ENCODE peak calls at places on chromosomes 5 and 9, in four cellular contexts. R, C, B and Z are unnamed samples.

GRCh38 chr5:54988218-54988617 is 2.8 kb upstream of the ESM1 start:
- DNase-seq in R (no peak), B (no peak), C (no peak), Z (no peak)

GRCh38 chr5:56833325-56833724 is 18.0 kb downstream of the MAP3K1 start:
- DNase-seq in R (no peak), C (no peak), B (no peak), Z (no peak)

GRCh38 chr9:79220666-79221065 is 351.1 kb upstream of the TLE4 start:
- DNase-seq in R (no peak), B (no peak), C (no peak), Z (no peak)

GRCh38 chr5:139457653-139458306 is 4.8 kb downstream of the ECSCR start:
- DNase-seq in B (no peak), R (no peak), C (no peak), Z (no peak)

GRCh38 chr5:157651623-157652376 is 438 bp downstream of the SOX30 start:
- DNase-seq in R (peak; percentile 21), C (no peak), B (no peak), Z (no peak)

GRCh38 chr5:146851133-146851532 is 27.4 kb downstream of the PPP2R2B start:
- DNase-seq in B (no peak), R (no peak), C (no peak), Z (no peak)

GRCh38 chr9:117434568-117434967 is 19.7 kb upstream of the ASTN2 start:
- DNase-seq in R (no peak), B (no peak), C (no peak), Z (no peak)

GRCh38 chr5:116543501-116543900 is 31.1 kb downstream of the SEMA6A start:
- DNase-seq in R (no peak), B (no peak), C (no peak), Z (no peak)

GRCh38 chr5:69268899-69269298 is 34.2 kb downstream of the CDK7 start:
- DNase-seq in R (no peak), C (no peak), B (no peak), Z (no peak)

GRCh38 chr5:113971454-113971853 is 390.4 kb upstream of the KCNN2 start:
- DNase-seq in B (no peak), R (no peak), C (no peak), Z (no peak)

GRCh38 chr9:114030364-114030763 is 47.7 kb downstream of the AMBP start:
- DNase-seq in B (no peak), R (no peak), C (no peak), Z (no peak)
- TF ChIP-seq TARDBP in B (no peak), R (no peak), C (no peak), Z (no peak)

GRCh38 chr5:150672237-150672883 is 11.3 kb downstream of the MYOZ3 start:
- DNase-seq in B (no peak), R (no peak), C (no peak), Z (no peak)

GRCh38 chr5:150672884-150673275 is 11.8 kb downstream of the MYOZ3 start:
- DNase-seq in R (no peak), C (no peak), B (no peak), Z (no peak)

GRCh38 chr5:150671509-150672236 is 10.6 kb downstream of the MYOZ3 start:
- DNase-seq in C (no peak), R (no peak), B (no peak), Z (no peak)

GRCh38 chr5:150670275-150670960 is 9.4 kb downstream of the MYOZ3 start:
- DNase-seq in C (no peak), B (no peak), R (no peak), Z (no peak)

GRCh38 chr5:150670961-150671337 is 9.9 kb downstream of the MYOZ3 start:
- DNase-seq in R (no peak), B (no peak), C (no peak), Z (no peak)
- TF ChIP-seq SP1 in R (no peak), B (no peak), C (no peak), Z (no peak)

GRCh38 chr9:32398207-32398606 is 13.8 kb downstream of the ACO1 start:
- DNase-seq in C (no peak), B (no peak), R (no peak), Z (no peak)

GRCh38 chr9:32399110-32399815 is 14.8 kb downstream of the ACO1 start:
- DNase-seq in C (no peak), B (no peak), R (no peak), Z (no peak)

GRCh38 chr9:32394381-32395049 is 10.1 kb downstream of the ACO1 start:
- DNase-seq in C (no peak), B (no peak), R (no peak), Z (no peak)

GRCh38 chr9:32401471-32401870 is 17.0 kb downstream of the ACO1 start:
- DNase-seq in B (no peak), R (no peak), C (no peak), Z (no peak)

GRCh38 chr9:32395483-32396216 is 11.2 kb downstream of the ACO1 start:
- DNase-seq in R (no peak), B (no peak), C (no peak), Z (no peak)
- TF ChIP-seq TARDBP in R (no peak), B (no peak), C (no peak), Z (no peak)

DNA sequence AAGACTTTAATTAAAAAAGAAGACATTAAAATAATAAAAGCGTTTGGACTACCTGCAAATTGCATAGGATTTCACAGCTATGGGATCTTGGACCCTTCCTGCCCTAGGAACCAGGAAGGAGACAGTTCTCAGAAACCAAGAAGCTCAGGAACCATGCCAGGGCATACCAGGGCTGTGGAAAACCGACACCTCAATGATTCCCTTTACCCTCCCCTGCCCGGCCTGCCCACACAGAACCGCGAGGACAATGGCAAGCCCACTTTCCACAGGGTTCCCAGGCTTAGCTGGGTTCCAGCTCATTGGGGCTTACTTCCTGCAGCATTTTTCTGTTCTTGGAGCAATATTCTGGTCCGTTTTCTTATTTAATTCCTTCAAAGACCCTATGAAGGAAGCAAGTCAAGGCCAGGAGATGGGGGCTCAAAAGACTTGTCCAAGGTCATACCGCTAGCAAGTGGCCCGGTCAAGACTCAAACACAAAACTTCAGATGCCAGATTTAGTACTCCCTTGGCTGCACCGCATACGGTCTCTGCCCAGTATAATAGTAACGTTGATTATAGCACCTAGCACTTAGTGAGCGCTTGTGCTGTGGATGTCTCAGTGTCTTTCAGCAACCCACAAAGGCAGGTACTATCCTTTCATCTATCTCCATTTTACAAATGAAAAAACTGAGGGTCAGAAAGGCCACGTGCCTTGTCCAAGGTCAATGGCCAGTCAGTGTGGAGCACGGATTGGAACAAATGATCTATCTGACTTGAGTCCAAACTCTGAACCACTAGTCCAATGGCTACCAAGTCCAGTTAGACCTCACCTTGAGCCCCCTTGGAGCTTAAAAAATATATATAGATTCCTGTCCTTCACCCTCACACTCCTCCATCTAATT is 6.8 kb downstream of the FAT2 start:
- DNase-seq in B (no peak), C (no peak), R (no peak), Z (no peak)
- TF ChIP-seq SP1 in B (no peak), C (no peak), R (no peak), Z (no peak)

DNA sequence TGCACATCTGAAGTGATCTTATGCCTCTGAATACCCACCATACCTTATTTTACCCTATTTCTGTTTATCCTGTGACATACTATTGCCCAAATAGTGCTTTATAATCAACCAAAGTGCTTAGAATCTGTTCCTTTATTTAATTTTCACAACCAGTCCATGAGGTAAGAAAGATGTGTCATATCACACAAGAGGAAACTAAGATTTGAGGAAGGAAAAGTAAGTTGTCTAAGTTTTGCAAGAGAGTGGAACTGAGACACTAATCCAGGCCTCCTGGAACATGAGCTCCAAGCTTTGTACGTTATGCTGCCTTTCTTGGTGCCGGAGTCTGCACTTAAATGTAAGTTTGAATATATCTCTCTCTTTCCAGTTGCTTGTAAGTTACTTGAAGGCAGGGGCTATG is 17.2 kb downstream of the KDM3B start:
- DNase-seq in R (no peak), C (no peak), B (no peak), Z (no peak)
- TF ChIP-seq TARDBP in R (no peak), C (no peak), B (no peak), Z (no peak)

GRCh38 chr5:39951070-39951469 is 526.3 kb upstream of the DAB2 start:
- DNase-seq in B (no peak), C (no peak), R (no peak), Z (no peak)

GRCh38 chr5:39947657-39948056 is 522.9 kb upstream of the DAB2 start:
- DNase-seq in B (no peak), R (no peak), C (no peak), Z (no peak)

GRCh38 chr5:39943811-39944210 is 519.0 kb upstream of the DAB2 start:
- DNase-seq in B (no peak), C (no peak), R (no peak), Z (no peak)

DNA sequence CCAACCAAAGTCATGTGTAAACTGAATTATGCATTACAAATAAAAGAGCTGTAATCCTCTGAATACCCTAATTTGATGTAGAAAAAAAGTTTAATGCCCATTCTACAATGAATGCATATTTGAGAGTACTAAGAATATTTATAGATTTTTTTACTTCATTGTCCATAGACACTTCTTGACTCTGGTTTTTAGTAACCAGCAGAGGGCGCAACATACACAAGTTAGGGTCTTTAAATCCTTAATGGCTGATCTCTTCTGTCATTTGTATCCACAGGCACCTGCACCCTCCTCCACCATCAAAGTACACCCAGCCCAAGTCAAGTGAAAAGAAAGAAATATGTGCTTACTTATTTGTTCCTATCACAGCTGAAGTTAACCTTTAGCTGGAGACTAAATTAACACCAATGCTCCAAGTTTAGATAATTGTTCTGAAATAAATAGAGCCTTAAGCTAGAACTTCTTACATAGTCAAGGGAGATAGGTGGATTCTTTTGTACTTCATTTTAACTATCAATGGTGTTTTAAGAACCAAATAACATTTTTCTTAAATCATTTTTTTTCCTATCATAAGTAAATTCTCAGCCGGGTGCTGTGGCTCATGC is 524.2 kb upstream of the DAB2 start:
- DNase-seq in C (peak; percentile 68), B (peak; percentile 52), R (peak; percentile 7), Z (peak; percentile 45)
- TF ChIP-seq SP1 in C (no peak), B (no peak), R (no peak), Z (no peak)

DNA sequence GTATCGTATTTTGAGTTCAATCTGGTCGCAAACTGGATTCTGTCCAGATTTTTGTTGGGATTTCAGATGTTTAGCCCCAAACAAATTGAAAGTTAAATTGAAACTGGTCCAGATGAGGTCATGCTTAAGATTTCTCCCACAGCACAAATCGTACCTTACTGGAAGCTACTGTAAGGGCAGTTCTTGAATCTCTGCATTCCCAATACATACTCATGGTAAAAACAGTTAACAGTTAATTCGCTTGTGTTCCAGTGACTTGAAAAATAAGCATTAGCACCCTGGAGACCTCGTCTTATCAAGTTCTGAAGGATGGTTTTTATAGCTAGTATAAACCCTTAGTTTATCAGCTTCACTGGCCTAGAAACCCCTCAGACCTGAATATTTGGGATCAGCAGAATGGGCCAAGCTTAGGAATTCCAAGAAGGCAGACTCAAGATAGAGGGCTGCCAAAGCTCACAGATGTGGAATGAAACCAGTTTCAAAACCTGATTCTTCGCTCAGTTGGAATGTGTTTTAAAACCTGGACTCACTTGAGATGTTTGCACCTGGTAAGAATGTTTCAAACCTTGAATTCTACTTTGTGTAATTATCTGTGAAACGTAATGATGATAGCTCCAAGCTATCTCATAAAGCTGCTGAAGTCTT is 103.6 kb downstream of the C9orf152 start:
- DNase-seq in B (no peak), R (no peak), C (no peak), Z (no peak)
- TF ChIP-seq TARDBP in B (no peak), R (no peak), C (no peak), Z (no peak)

GRCh38 chr5:29161399-29161798 is 2032.1 kb upstream of the CDH6 start:
- DNase-seq in R (no peak), B (no peak), C (peak; percentile 7), Z (no peak)
- TF ChIP-seq SP1 in R (no peak), B (no peak), C (no peak), Z (no peak)

GRCh38 chr5:129125819-129126218 is 31.3 kb downstream of the ISOC1 start:
- DNase-seq in B (no peak), R (peak; percentile 43), C (no peak), Z (no peak)
- TF ChIP-seq TARDBP in B (no peak), R (no peak), C (no peak), Z (no peak)

GRCh38 chr5:126594077-126594476 is 942 bp downstream of the ALDH7A1 start:
- DNase-seq in B (no peak), C (no peak), R (no peak), Z (peak; percentile 8)
- TF ChIP-seq SP1 in B (no peak), C (no peak), R (no peak), Z (no peak)